ENCODE peak calls at places on chromosome 2, in seven cellular contexts. N is upper lobe of right lung, F is A549, U is fibroblast of lung, J is cardiac fibroblast, O is mucosa of descending colon, H is GM12865. A is an unnamed sample.
A peak's percentile ranks its signal among the peaks of the same experiment; 100 is the strongest.

GRCh38 chr2:143433158-143433557 is 303.9 kb downstream of the ARHGAP15 start:
- DNase-seq in N (no peak), O (no peak), J (no peak), U (no peak), F (no peak), H (no peak), A (no peak)

GRCh38 chr2:200039847-200040246 is 84.5 kb downstream of the MAIP1 start:
- DNase-seq in F (no peak), U (peak; percentile 92), H (no peak), J (no peak), N (no peak), O (no peak), A (no peak)

GRCh38 chr2:229032596-229033234 is 238.4 kb downstream of the PID1 start:
- DNase-seq in U (no peak), J (no peak), F (no peak), H (no peak), O (no peak), N (no peak), A (no peak)

GRCh38 chr2:37768491-37768925 is 97.1 kb upstream of the CDC42EP3 start:
- DNase-seq in H (no peak), U (peak; percentile 98), N (no peak), J (peak; percentile 97), O (no peak), F (peak; percentile 87), A (no peak)

GRCh38 chr2:203814661-203815540 is 52.7 kb upstream of the CTLA4 start:
- DNase-seq in H (peak; percentile 80), J (peak; percentile 89), N (peak; percentile 73), O (peak; percentile 68), U (peak; percentile 79), F (peak; percentile 76), A (peak; percentile 75)

GRCh38 chr2:84942166-84942565 is 28.8 kb upstream of the KCMF1 start:
- DNase-seq in J (no peak), O (no peak), N (no peak), F (no peak), H (no peak), U (no peak), A (no peak)

GRCh38 chr2:30608643-30609042 is 161.6 kb downstream of the LCLAT1 start:
- DNase-seq in F (no peak), J (no peak), U (no peak), O (no peak), N (no peak), H (no peak), A (no peak)

GRCh38 chr2:222318712-222319575 is 20.1 kb upstream of the PAX3 start:
- DNase-seq in O (peak; percentile 62), H (peak; percentile 74), N (peak; percentile 68), U (peak; percentile 34), J (no peak), F (peak; percentile 46), A (peak; percentile 75)

GRCh38 chr2:43010428-43011141 is 215.8 kb downstream of the ZFP36L2 start:
- DNase-seq in H (peak; percentile 17), F (no peak), J (no peak), O (no peak), N (no peak), U (peak; percentile 35), A (no peak)

GRCh38 chr2:209960676-209961630 is 41.5 kb upstream of the RPE start:
- DNase-seq in U (peak; percentile 57), O (no peak), F (peak; percentile 60), N (no peak), H (peak; percentile 62), J (peak; percentile 70), A (peak; percentile 40)

GRCh38 chr2:17573085-17573805 is 32.7 kb downstream of the VSNL1 start:
- DNase-seq in J (peak; percentile 25), H (no peak), F (no peak), N (no peak), O (no peak), U (peak; percentile 85), A (no peak)

GRCh38 chr2:216694201-216694825 is 1.0 kb downstream of the IGFBP5 start:
- DNase-seq in F (peak; percentile 54), O (peak; percentile 46), U (peak; percentile 65), H (no peak), J (peak; percentile 20), N (peak; percentile 73), A (no peak)

GRCh38 chr2:148582679-148583511 is 61.7 kb upstream of the EPC2 start:
- DNase-seq in H (peak; percentile 14), O (no peak), U (peak; percentile 5), J (no peak), N (no peak), F (peak; percentile 8), A (no peak)

GRCh38 chr2:112627060-112628040 is 18.4 kb upstream of the SLC20A1 start:
- DNase-seq in J (peak; percentile 98), H (no peak), U (peak; percentile 98), F (peak; percentile 85), N (peak; percentile 62), O (no peak), A (no peak)

GRCh38 chr2:191404568-191404991 is 159.4 kb downstream of the MYO1B start:
- DNase-seq in J (peak; percentile 53), U (peak; percentile 80), N (no peak), F (peak; percentile 62), O (no peak), H (no peak), A (no peak)

GRCh38 chr2:107576991-107577390 is 249.7 kb upstream of the RGPD4 start:
- DNase-seq in J (no peak), U (no peak), N (no peak), O (no peak), H (no peak), F (no peak), A (no peak)

GRCh38 chr2:241150660-241151530 is 628 bp downstream of the PPP1R7 start:
- DNase-seq in F (no peak), H (no peak), J (peak; percentile 7), N (no peak), U (peak; percentile 20), O (no peak), A (no peak)

GRCh38 chr2:68716948-68717661 is 17.5 kb upstream of the ARHGAP25 start:
- DNase-seq in H (peak; percentile 74), O (no peak), N (no peak), J (no peak), F (no peak), U (no peak), A (no peak)

GRCh38 chr2:180184506-180184905 is 177.4 kb upstream of the CWC22 start:
- DNase-seq in H (no peak), O (no peak), J (peak; percentile 64), N (no peak), F (no peak), U (peak; percentile 72), A (no peak)

GRCh38 chr2:135163306-135163705 is 111.2 kb downstream of the RAB3GAP1 start:
- DNase-seq in O (no peak), N (no peak), F (no peak), H (no peak), U (no peak), J (no peak), A (no peak)

GRCh38 chr2:228653884-228654283 is 472.4 kb upstream of the SPHKAP start:
- DNase-seq in O (no peak), J (no peak), N (no peak), U (no peak), H (no peak), F (no peak), A (no peak)

GRCh38 chr2:23617817-23618216 is 232.8 kb downstream of the KLHL29 start:
- DNase-seq in U (no peak), F (no peak), N (no peak), J (no peak), O (no peak), H (no peak), A (no peak)

GRCh38 chr2:216691210-216691741 is 4.1 kb downstream of the IGFBP5 start:
- DNase-seq in U (peak; percentile 86), O (peak; percentile 50), N (peak; percentile 75), J (peak; percentile 38), F (no peak), H (no peak), A (peak; percentile 65)

GRCh38 chr2:101401906-101402305 is 14.6 kb upstream of the CREG2 start:
- DNase-seq in H (no peak), J (no peak), F (no peak), O (no peak), N (no peak), U (no peak), A (no peak)
- TF ChIP-seq CTCF in H (no peak), J (no peak), F (no peak), O (no peak), N (no peak), U (no peak), A (no peak)

DNA sequence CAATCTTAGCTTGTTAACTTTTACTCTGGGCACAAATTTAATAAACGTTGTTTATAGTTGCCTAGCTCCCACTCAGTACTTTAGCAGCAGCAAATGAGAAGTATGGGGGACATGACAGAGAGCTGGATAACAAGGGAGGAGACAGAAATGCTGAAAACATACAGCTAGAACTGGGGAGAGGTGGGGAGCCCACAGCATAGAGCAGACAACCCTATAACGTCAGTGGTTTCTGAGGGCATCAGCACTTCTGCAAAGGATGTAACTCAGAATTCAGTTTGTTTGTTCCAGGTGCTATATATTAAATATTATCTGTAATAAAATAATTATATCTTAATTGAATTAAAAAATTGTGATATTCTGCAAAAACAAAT is 1098.7 kb upstream of the FANCL start:
- DNase-seq in H (no peak), F (no peak), U (no peak), N (no peak), O (no peak), J (no peak), A (no peak)
- TF ChIP-seq CTCF in H (no peak), F (no peak), U (no peak), N (no peak), O (no peak), J (no peak), A (no peak)

GRCh38 chr2:106091219-106091618 is 102.9 kb downstream of the UXS1 start:
- DNase-seq in U (no peak), J (no peak), O (no peak), N (no peak), F (no peak), H (no peak), A (no peak)

GRCh38 chr2:106089611-106090010 is 104.5 kb downstream of the UXS1 start:
- DNase-seq in H (no peak), J (no peak), O (no peak), U (no peak), N (no peak), F (no peak), A (no peak)

GRCh38 chr2:106080955-106081354 is 113.1 kb downstream of the UXS1 start:
- DNase-seq in F (no peak), H (no peak), N (no peak), U (no peak), J (no peak), O (no peak), A (no peak)

GRCh38 chr2:106085441-106085911 is 108.6 kb downstream of the UXS1 start:
- DNase-seq in J (peak; percentile 75), H (peak; percentile 67), N (no peak), O (no peak), U (peak; percentile 21), F (peak; percentile 45), A (no peak)
- TF ChIP-seq CTCF in J (peak; percentile 63), H (peak; percentile 49), N (peak; percentile 43), O (no peak), U (peak; percentile 57), F (no peak), A (peak; percentile 39)

GRCh38 chr2:177673602-177674595 is 281.3 kb downstream of the AGPS start:
- DNase-seq in O (no peak), J (no peak), F (peak; percentile 6), N (no peak), H (no peak), U (no peak), A (no peak)
- TF ChIP-seq CTCF in O (no peak), J (peak; percentile 7), F (no peak), N (no peak), H (no peak), U (peak; percentile 18), A (no peak)

A was measured in GM10248.